ENCODE peak calls at places on chromosomes 11 and 22, in five cellular contexts. E, G, Z, X and S are unnamed samples.
A peak's percentile ranks its signal among the peaks of the same experiment; 100 is the strongest.

GRCh38 chr11:61298663-61299244 is 3.6 kb upstream of the VWCE start:
- DNase-seq in E (no peak), G (no peak), Z (no peak), X (no peak), S (no peak)

GRCh38 chr11:129861702-129862107 is 33.7 kb downstream of the NFRKB start:
- DNase-seq in E (no peak), G (peak; percentile 65), Z (peak; percentile 97), X (no peak), S (no peak)

GRCh38 chr11:88193278-88193677 is 18.0 kb upstream of the RAB38 start:
- DNase-seq in E (no peak), G (no peak), Z (no peak), X (no peak), S (no peak)

GRCh38 chr11:118878187-118878586 is 5.5 kb upstream of the CXCR5 start:
- DNase-seq in E (peak; percentile 60), G (no peak), Z (no peak), X (no peak), S (peak; percentile 13)

GRCh38 chr22:25688627-25689026 is 53.4 kb upstream of the MYO18B start:
- DNase-seq in E (no peak), G (no peak), Z (no peak), X (no peak), S (no peak)

GRCh38 chr11:74462009-74462408 is 5.3 kb downstream of the KCNE3 start:
- DNase-seq in E (no peak), G (no peak), Z (no peak), X (no peak), S (peak; percentile 88)

GRCh38 chr11:119205574-119206511 is at the start of gene CBL:
- DNase-seq in E (peak; percentile 95), G (no peak), Z (peak; percentile 89), X (peak; percentile 94), S (peak; percentile 97)

GRCh38 chr11:78195917-78196545 is 7.3 kb downstream of the USP35 start:
- DNase-seq in E (no peak), G (no peak), Z (no peak), X (no peak), S (no peak)

GRCh38 chr22:43346521-43346929 is 3.4 kb upstream of the SCUBE1 start:
- DNase-seq in E (peak; percentile 47), G (no peak), Z (peak; percentile 33), X (peak; percentile 22), S (peak; percentile 52)